ENCODE peak calls at places on chromosomes 1 and 21, in five cellular contexts. H is body of pancreas, T is kidney epithelial cell, N is breast epithelium, X is fibroblast of the aortic adventitia. W is an unnamed sample.

GRCh38 chr1:212667223-212668139 is 32.2 kb downstream of the BATF3 start:
- DNase-seq in N (no peak), H (no peak), T (peak), X (peak), W (peak)

GRCh38 chr1:238589843-238590435 is 699.2 kb upstream of the ZP4 start:
- DNase-seq in X (peak), T (no peak), H (no peak), N (no peak), W (peak)

GRCh38 chr1:84698718-84699117 is 8.5 kb upstream of the SSX2IP start:
- DNase-seq in H (no peak), T (peak), N (no peak), X (peak), W (peak)

GRCh38 chr1:111454859-111455641 is 5.8 kb downstream of the ATP5PB start:
- DNase-seq in X (no peak), H (no peak), T (no peak), N (no peak), W (no peak)

GRCh38 chr1:212610575-212610967 is 2.0 kb downstream of the ATF3 start:
- DNase-seq in N (no peak), T (no peak), H (no peak), X (no peak), W (no peak)

GRCh38 chr1:232263452-232263851 is 366.5 kb downstream of the SIPA1L2 start:
- DNase-seq in H (no peak), T (no peak), X (no peak), N (no peak), W (no peak)

GRCh38 chr21:40840441-40840840 is 6.5 kb downstream of the DSCAM start:
- DNase-seq in X (no peak), T (no peak), N (no peak), H (no peak), W (no peak)

GRCh38 chr1:84370831-84371394 is 27.4 kb upstream of the DNASE2B start:
- DNase-seq in N (no peak), H (no peak), T (peak), X (no peak), W (peak)

GRCh38 chr1:28835237-28835650 is 23.3 kb downstream of the OPRD1 start:
- DNase-seq in T (no peak), H (no peak), X (no peak), N (no peak), W (no peak)

GRCh38 chr1:216303690-216304089 is 119.6 kb downstream of the USH2A start:
- DNase-seq in N (no peak), H (no peak), X (no peak), T (no peak), W (no peak)

GRCh38 chr1:71038942-71039341 is 8.7 kb downstream of the PTGER3 start:
- DNase-seq in H (no peak), X (no peak), T (no peak), N (no peak), W (no peak)

GRCh38 chr1:23473037-23473800 is 10.8 kb downstream of the ASAP3 start:
- DNase-seq in X (peak), H (no peak), T (peak), N (no peak), W (peak)

GRCh38 chr1:116825735-116826438 is 71.7 kb downstream of the CD2 start:
- DNase-seq in T (no peak), X (no peak), N (no peak), H (no peak), W (no peak)

GRCh38 chr1:8464987-8465386 is 147.1 kb downstream of the SLC45A1 start:
- DNase-seq in X (peak), N (no peak), H (no peak), T (no peak), W (peak)

GRCh38 chr21:42411197-42411869 is 7.6 kb downstream of the UBASH3A start:
- DNase-seq in N (no peak), X (no peak), H (no peak), T (no peak), W (no peak)

GRCh38 chr1:68795956-68796355 is 299.1 kb upstream of the DEPDC1 start:
- DNase-seq in X (no peak), T (no peak), H (no peak), N (no peak), W (peak)

GRCh38 chr1:182985876-182986275 is 32.9 kb upstream of the SHCBP1L start:
- DNase-seq in T (no peak), X (no peak), N (no peak), H (no peak), W (no peak)

GRCh38 chr1:20732588-20733360 is at the start of gene SH2D5:
- DNase-seq in X (peak), T (peak), H (peak), N (peak), W (peak)

GRCh38 chr1:42319871-42320484 is 15.1 kb downstream of the FOXJ3 start:
- DNase-seq in N (no peak), X (no peak), H (no peak), T (no peak), W (no peak)

GRCh38 chr1:33612877-33613487 is 140.5 kb downstream of the ZSCAN20 start:
- DNase-seq in T (peak), X (peak), N (no peak), H (peak), W (peak)

GRCh38 chr1:98294127-98294526 is 367.4 kb upstream of the SNX7 start:
- DNase-seq in X (no peak), H (no peak), T (no peak), N (no peak), W (no peak)

GRCh38 chr1:156020293-156021086 is at the start of gene SSR2:
- DNase-seq in T (peak), X (peak), H (peak), N (peak), W (peak)

GRCh38 chr1:33655496-33655895 is 183.1 kb downstream of the ZSCAN20 start:
- DNase-seq in H (peak), X (no peak), N (no peak), T (no peak), W (no peak)

GRCh38 chr1:29243863-29244185 is 7.5 kb downstream of the PTPRU start:
- DNase-seq in N (no peak), H (no peak), T (no peak), X (peak), W (peak)

GRCh38 chr1:213138391-213138790 is 87.3 kb downstream of the RPS6KC1 start:
- DNase-seq in T (no peak), H (no peak), X (no peak), N (no peak), W (no peak)

GRCh38 chr1:220084460-220084859 is 5.1 kb downstream of the BPNT1 start:
- DNase-seq in X (no peak), H (no peak), T (no peak), N (no peak), W (no peak)

GRCh38 chr21:33691945-33692594 is 49.8 kb downstream of the ITSN1 start:
- DNase-seq in X (no peak), N (no peak), H (no peak), T (no peak), W (no peak)

GRCh38 chr1:175820456-175820855 is 77.1 kb upstream of the TNR start:
- DNase-seq in T (no peak), X (no peak), N (no peak), H (no peak), W (no peak)

GRCh38 chr1:204192589-204193352 is 3.5 kb downstream of the KISS1 start:
- DNase-seq in X (no peak), T (no peak), N (no peak), H (no peak), W (no peak)

GRCh38 chr1:32898056-32898455 is 3.1 kb downstream of the TMEM54 start:
- DNase-seq in N (no peak), X (no peak), T (no peak), H (no peak), W (no peak)

GRCh38 chr1:209860293-209860881 is 32.6 kb downstream of the UTP25 start:
- DNase-seq in T (no peak), N (no peak), X (peak), H (peak), W (peak)
- TF ChIP-seq CTCF in T (peak), N (peak), X (peak), H (peak), W (peak)

GRCh38 chr1:180186831-180187230 is 32.2 kb downstream of the QSOX1 start:
- DNase-seq in H (no peak), X (no peak), N (no peak), T (no peak), W (no peak)
- H3K4me3 ChIP-seq in H (no peak), X (no peak), N (no peak), T (no peak), W (no peak)

GRCh38 chr1:1599030-1599916 is 662 bp downstream of the FNDC10 start:
- DNase-seq in X (peak), T (no peak), N (no peak), H (no peak), W (no peak)
- TF ChIP-seq CTCF in X (no peak), T (no peak), N (no peak), H (no peak), W (no peak)

GRCh38 chr21:45256021-45256911 is 31.4 kb downstream of the POFUT2 start:
- DNase-seq in N (no peak), H (no peak), X (no peak), T (no peak), W (no peak)

GRCh38 chr21:45255381-45256020 is 32.2 kb downstream of the POFUT2 start:
- DNase-seq in X (no peak), N (no peak), H (no peak), T (no peak), W (no peak)

GRCh38 chr21:45253180-45253579 is 34.5 kb downstream of the POFUT2 start:
- DNase-seq in T (no peak), X (peak), H (no peak), N (no peak), W (peak)

GRCh38 chr21:45253633-45254556 is 33.8 kb downstream of the POFUT2 start:
- DNase-seq in X (no peak), T (no peak), H (no peak), N (no peak), W (no peak)

GRCh38 chr21:45254557-45254930 is 33.2 kb downstream of the POFUT2 start:
- DNase-seq in X (no peak), N (no peak), H (no peak), T (no peak), W (no peak)
- H3K4me3 ChIP-seq in X (no peak), N (no peak), H (no peak), T (no peak), W (no peak)

DNA sequence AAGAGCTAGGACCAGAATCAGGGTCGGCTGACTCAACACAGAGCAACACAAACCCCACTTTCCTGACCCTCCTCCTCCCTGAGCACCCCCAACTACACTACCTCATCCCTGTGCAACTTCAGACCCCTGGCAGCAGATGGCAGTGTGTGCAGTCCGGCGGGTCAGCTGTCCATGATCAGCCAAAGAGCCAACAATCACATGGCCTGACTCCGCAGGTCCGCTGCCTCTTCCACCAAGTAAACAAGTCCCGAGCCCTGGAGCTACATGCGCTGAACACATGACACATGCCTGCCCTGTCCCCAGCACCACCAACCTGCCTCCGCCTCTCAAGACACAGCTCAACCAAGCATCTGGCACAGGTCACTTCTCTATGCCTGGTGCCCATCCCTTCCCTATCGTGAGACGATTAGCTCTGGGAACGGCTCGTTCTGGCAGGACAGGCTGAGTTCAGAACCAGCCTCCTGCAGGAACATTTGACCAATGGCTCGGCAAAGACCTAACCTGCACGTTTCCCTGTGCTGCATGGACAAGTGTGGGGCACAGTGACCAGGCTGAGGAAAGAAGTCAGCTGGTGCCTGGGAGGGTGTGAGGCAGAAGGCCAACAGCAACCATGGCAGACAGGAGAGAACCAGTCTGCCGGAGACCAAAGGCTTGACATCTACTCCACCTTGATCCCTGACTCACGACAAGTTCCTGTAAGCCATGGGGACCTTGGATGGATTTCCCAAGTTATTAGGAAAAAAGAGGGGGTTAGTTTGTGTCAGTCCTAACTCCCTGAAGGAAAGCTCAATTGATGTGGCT is 60.3 kb downstream of the CD46 start:
- DNase-seq in N (peak), T (no peak), X (peak), H (peak), W (no peak)
- TF ChIP-seq CTCF in N (no peak), T (peak), X (peak), H (peak), W (peak)

DNA sequence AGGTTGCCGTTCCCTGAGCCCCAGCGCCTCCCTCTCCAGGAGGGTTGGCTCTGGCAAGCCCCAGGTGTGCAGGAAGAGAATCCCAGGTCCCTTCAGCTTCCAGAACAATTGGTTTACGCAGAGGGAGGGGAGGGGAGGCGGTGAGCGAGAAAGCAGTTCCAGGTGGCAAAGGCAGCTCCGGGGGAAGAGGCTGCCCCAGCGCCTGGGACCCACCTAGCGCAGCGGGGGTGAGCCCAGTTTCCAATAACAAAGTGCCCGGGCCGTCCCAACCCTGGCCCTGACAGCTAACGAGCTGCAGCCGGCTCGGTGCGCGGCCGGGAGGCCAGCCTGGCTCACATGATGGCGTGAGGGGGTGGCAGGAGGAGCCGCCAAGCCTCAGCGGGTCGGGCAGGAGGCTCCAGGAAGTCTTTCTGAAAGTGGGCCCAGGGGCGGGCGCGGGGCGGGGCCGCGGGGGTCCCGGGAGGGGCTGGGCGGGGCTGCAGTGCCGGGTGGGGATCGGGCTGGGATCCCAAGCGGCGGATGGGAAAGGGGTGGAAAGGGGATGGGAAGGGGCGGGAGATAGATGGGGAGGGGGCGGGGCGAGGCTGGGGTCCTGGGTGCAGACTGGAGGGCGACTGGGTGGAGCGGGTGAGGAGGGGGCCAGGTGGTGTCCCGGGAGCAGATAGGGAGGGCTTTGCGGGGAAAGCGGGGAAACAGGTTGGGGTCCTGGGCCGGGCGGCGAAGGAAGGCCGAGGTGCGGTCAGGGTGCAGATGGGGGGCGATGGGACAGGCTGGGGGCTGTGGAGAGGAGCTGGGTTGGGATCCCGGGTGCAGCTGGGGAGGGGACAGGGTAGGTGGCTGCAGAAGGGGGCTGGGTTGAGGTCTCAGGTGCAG is 22.8 kb downstream of the DHRS3 start:
- DNase-seq in N (peak), T (peak), X (peak), H (peak), W (peak)
- H3K4me3 ChIP-seq in N (peak), T (peak), X (peak), H (no peak), W (peak)

GRCh38 chr1:17845583-17845982 is 90.5 kb downstream of the ACTL8 start:
- DNase-seq in N (no peak), H (no peak), X (no peak), T (no peak), W (no peak)

GRCh38 chr1:17841944-17842343 is 86.8 kb downstream of the ACTL8 start:
- DNase-seq in X (no peak), N (no peak), H (no peak), T (no peak), W (no peak)

GRCh38 chr1:17842686-17843085 is 87.6 kb downstream of the ACTL8 start:
- DNase-seq in X (no peak), T (no peak), H (no peak), N (no peak), W (no peak)

GRCh38 chr1:17839641-17840196 is 84.6 kb downstream of the ACTL8 start:
- DNase-seq in T (no peak), N (no peak), X (no peak), H (no peak), W (no peak)

GRCh38 chr1:17844146-17844826 is 89.2 kb downstream of the ACTL8 start:
- DNase-seq in N (no peak), T (no peak), H (no peak), X (no peak), W (no peak)
- TF ChIP-seq CTCF in N (no peak), T (no peak), H (no peak), X (no peak), W (no peak)